ENCODE peak calls at places on chromosomes 11 and 22, in nine cellular contexts. K, W, U, L, T, P, X, J and E are unnamed samples.

GRCh38 chr22:22428222-22429098 is 80.1 kb downstream of the ZNF280B start:
- DNase-seq in K (no peak), W (no peak), U (no peak), L (no peak), T (no peak), P (no peak), X (no peak), J (no peak), E (no peak)

GRCh38 chr11:36885154-36885553 is 287.1 kb upstream of the RAG2 start:
- DNase-seq in K (peak; percentile 19), W (no peak), U (no peak), L (no peak), T (no peak), P (no peak), X (no peak), J (no peak), E (no peak)

GRCh38 chr11:55054723-55055122 is 207.2 kb upstream of the TRIM48 start:
- DNase-seq in K (no peak), W (no peak), U (no peak), L (no peak), T (no peak), P (no peak), X (no peak), J (no peak), E (no peak)

GRCh38 chr11:66844496-66845142 is 1.4 kb downstream of the RCE1 start:
- DNase-seq in K (no peak), W (no peak), U (no peak), L (no peak), T (peak; percentile 31), P (peak; percentile 65), X (no peak), J (no peak), E (no peak)

GRCh38 chr11:1825039-1825740 is 9.6 kb upstream of the SYT8 start:
- DNase-seq in K (peak; percentile 58), W (peak; percentile 84), U (peak; percentile 78), L (peak; percentile 94), T (peak; percentile 21), P (no peak), X (no peak), J (no peak), E (no peak)

GRCh38 chr22:25113316-25113721 is 86.3 kb upstream of the CRYBB3 start:
- DNase-seq in K (no peak), W (no peak), U (no peak), L (no peak), T (no peak), P (no peak), X (no peak), J (no peak), E (no peak)

GRCh38 chr11:113553235-113553634 is 78.0 kb upstream of the DRD2 start:
- DNase-seq in K (no peak), W (no peak), U (no peak), L (peak; percentile 73), T (peak; percentile 96), P (no peak), X (no peak), J (no peak), E (peak; percentile 92)

GRCh38 chr11:115871161-115871750 is 367.0 kb upstream of the CADM1 start:
- DNase-seq in K (no peak), W (no peak), U (no peak), L (no peak), T (no peak), P (no peak), X (no peak), J (no peak), E (no peak)

GRCh38 chr11:69483696-69484426 is 2.4 kb downstream of the LINC01488 start:
- DNase-seq in K (no peak), W (no peak), U (no peak), L (peak; percentile 71), T (no peak), P (no peak), X (peak; percentile 27), J (no peak), E (no peak)

GRCh38 chr11:12185106-12185690 is 74.8 kb downstream of the MICAL2 start:
- DNase-seq in K (no peak), W (no peak), U (no peak), L (no peak), T (no peak), P (no peak), X (no peak), J (no peak), E (no peak)

GRCh38 chr11:74710291-74710938 is 20.8 kb downstream of the CHRDL2 start:
- DNase-seq in K (no peak), W (no peak), U (no peak), L (no peak), T (peak; percentile 63), P (no peak), X (no peak), J (no peak), E (no peak)

GRCh38 chr11:14357843-14358728 is 897 bp downstream of the RRAS2 start:
- DNase-seq in K (peak; percentile 57), W (peak; percentile 66), U (peak; percentile 43), L (peak; percentile 72), T (peak; percentile 68), P (peak; percentile 79), X (peak; percentile 60), J (peak; percentile 54), E (no peak)

GRCh38 chr22:23180301-23180892 is at the start of gene BCR:
- DNase-seq in K (peak; percentile 77), W (no peak), U (peak; percentile 84), L (no peak), T (peak; percentile 75), P (no peak), X (peak; percentile 82), J (peak; percentile 79), E (no peak)

GRCh38 chr11:77619576-77620198 is 17.9 kb downstream of the CLNS1A start:
- DNase-seq in K (peak; percentile 66), W (peak; percentile 50), U (peak; percentile 20), L (no peak), T (peak; percentile 73), P (no peak), X (no peak), J (no peak), E (no peak)

GRCh38 chr22:37802310-37803194 is 5.2 kb upstream of the GCAT start:
- DNase-seq in K (no peak), W (peak; percentile 54), U (no peak), L (peak; percentile 80), T (peak; percentile 60), P (no peak), X (peak; percentile 78), J (peak; percentile 66), E (no peak)

GRCh38 chr22:43889366-43890253 is 2.2 kb downstream of the PNPLA5 start:
- DNase-seq in K (no peak), W (no peak), U (no peak), L (no peak), T (peak; percentile 55), P (no peak), X (no peak), J (no peak), E (no peak)
- TF ChIP-seq CTCF in K (no peak), W (peak; percentile 38), U (no peak), L (peak; percentile 34), T (peak; percentile 52), P (no peak), X (no peak), J (no peak), E (no peak)

DNA sequence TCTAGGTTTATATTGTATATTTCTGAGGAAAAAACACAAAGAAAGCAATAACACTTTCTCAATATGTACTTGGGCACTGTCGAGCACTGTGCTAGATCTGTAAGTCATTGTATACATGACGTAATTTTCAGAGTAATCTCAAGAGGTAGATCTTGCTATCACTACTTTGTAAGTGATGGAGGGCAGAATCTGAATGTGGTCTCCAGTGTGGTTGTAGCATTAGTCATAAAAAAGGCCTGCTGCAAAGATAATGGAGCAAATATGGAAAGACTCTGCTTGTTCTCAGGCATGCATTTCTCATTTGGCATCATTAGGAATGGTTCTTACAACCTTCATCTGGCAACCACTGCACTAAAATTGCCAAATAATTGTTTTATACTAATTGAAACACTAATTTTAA is 419.8 kb upstream of the CCDC179 start:
- DNase-seq in K (no peak), W (no peak), U (no peak), L (no peak), T (peak; percentile 49), P (no peak), X (no peak), J (no peak), E (no peak)
- TF ChIP-seq CTCF in K (no peak), W (no peak), U (no peak), L (no peak), T (no peak), P (no peak), X (no peak), J (no peak), E (no peak)

DNA sequence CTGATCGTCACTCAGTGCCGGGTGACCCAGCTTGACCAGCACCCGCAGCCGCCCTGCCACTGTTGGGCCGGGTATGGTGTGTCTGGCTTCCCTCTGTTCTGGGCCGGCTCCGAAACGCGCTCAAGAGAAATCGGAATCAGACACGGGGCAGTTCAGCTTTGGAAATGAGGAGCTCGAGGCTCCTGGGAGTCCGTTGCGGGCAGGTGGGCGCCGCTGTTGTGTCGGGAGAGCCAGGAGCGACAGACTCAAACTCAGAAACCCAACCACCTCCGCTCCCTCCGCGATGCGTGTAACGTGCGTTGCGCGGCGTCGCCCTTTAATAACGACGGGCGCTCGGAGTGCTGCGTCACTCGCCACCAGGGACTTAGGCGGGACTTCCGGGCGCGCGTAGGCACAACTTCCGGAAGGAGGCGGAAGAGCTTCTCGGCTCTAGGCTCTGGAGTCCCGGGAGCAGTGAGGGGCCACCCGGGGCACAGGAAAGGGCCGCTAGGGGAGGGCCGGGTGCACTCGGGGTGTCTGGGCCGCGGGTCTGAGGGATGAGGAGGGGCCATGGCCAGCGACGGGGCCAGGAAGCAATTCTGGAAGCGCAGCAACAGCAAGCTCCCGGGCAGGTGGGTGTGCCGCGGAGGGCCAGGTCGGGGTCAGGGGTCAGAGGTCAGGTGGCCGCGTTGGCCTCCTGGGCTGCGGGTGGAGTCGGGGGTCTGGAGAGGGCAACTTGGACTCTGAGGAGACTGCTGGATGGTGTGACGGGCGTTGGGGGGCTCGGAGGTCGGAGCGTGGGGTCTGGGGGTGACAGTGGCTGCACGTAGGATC is at the start of gene TBC1D22A:
- DNase-seq in K (peak; percentile 97), W (peak; percentile 89), U (peak; percentile 95), L (peak; percentile 94), T (peak; percentile 96), P (peak; percentile 95), X (peak; percentile 97), J (peak; percentile 96), E (peak; percentile 97)
- TF ChIP-seq CTCF in K (no peak), W (peak; percentile 23), U (no peak), L (no peak), T (peak; percentile 9), P (no peak), X (peak; percentile 7), J (no peak), E (no peak)

DNA sequence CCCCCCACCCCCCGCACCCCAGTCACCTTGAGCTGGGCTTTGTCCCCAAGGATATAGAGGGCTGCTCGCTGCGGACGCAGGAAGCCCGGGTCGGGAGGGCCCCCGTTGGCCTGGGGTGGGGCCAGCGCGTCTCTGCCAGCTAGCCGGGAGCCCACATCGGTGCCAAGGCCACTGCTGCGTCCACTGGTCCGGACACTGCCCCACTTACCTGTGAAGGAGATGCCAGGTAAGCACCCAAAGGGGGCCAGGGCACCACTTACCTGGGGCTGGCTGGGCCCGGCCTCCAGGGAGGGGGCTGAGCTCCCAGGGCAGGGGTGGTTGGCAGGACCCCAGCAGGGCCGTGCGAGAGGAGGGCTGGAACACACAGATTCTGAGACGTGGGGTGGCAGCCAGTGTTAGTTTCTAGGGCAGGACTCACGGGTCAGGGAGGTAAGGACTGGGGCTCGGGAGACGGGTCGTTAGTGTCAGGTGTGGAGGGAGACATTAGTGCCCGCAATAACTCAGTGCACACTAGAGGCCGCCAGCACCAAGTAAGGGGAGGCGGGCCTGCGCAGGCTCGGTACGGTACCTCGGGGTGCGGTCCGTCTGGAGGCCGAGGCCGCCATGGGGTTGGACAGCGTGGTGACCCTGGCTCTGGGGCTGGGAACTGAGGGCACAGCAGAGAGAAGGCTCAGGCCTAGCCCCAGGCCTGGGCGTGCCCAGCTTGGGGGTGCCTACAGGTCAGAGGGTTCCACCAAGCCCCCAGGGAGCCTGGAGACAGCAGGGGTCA is 18.2 kb downstream of the SBF1 start:
- DNase-seq in K (no peak), W (no peak), U (no peak), L (peak; percentile 53), T (no peak), P (no peak), X (no peak), J (no peak), E (no peak)
- TF ChIP-seq CTCF in K (peak; percentile 27), W (peak; percentile 64), U (peak; percentile 25), L (peak; percentile 61), T (peak; percentile 33), P (no peak), X (no peak), J (no peak), E (peak; percentile 35)